ENCODE peak calls at places on chromosomes 5 and 9, in seven cellular contexts. One of them, this sample, is unnamed.

GRCh38 chr5:143564417-143564816 is 160.9 kb upstream of the NR3C1 start:
- DNase-seq in NB4: peak
- DNase-seq in choroid plexus epithelial cell: no peak
- DNase-seq in SK-N-SH: no peak
- DNase-seq in Panc1: no peak
- DNase-seq in mesendoderm: no peak
- DNase-seq in dorsolateral prefrontal cortex: no peak
- DNase-seq in this sample: no peak

GRCh38 chr9:137000177-137000930 is 4.0 kb upstream of the CLIC3 start:
- DNase-seq in NB4: peak
- DNase-seq in choroid plexus epithelial cell: peak
- DNase-seq in SK-N-SH: no peak
- DNase-seq in Panc1: no peak
- DNase-seq in mesendoderm: no peak
- DNase-seq in dorsolateral prefrontal cortex: no peak
- DNase-seq in this sample: peak

GRCh38 chr5:107783551-107783950 is 112.8 kb upstream of the EFNA5 start:
- DNase-seq in NB4: no peak
- DNase-seq in choroid plexus epithelial cell: peak
- DNase-seq in SK-N-SH: no peak
- DNase-seq in Panc1: no peak
- DNase-seq in mesendoderm: no peak
- DNase-seq in dorsolateral prefrontal cortex: no peak
- DNase-seq in this sample: no peak

GRCh38 chr5:10329808-10330481 is 22.2 kb upstream of the CMBL start:
- DNase-seq in NB4: no peak
- DNase-seq in choroid plexus epithelial cell: peak
- DNase-seq in SK-N-SH: peak
- DNase-seq in Panc1: no peak
- DNase-seq in mesendoderm: no peak
- DNase-seq in dorsolateral prefrontal cortex: no peak
- DNase-seq in this sample: no peak

GRCh38 chr9:4058931-4059330 is 240.9 kb downstream of the GLIS3 start:
- DNase-seq in NB4: no peak
- DNase-seq in choroid plexus epithelial cell: no peak
- DNase-seq in SK-N-SH: no peak
- DNase-seq in Panc1: no peak
- DNase-seq in mesendoderm: no peak
- DNase-seq in dorsolateral prefrontal cortex: no peak
- DNase-seq in this sample: no peak

GRCh38 chr5:52898961-52899680 is 90.0 kb upstream of the ITGA2 start:
- DNase-seq in NB4: no peak
- DNase-seq in choroid plexus epithelial cell: no peak
- DNase-seq in SK-N-SH: no peak
- DNase-seq in Panc1: no peak
- DNase-seq in mesendoderm: peak
- DNase-seq in dorsolateral prefrontal cortex: no peak
- DNase-seq in this sample: no peak

GRCh38 chr5:116646611-116647289 is 72.1 kb upstream of the SEMA6A start:
- DNase-seq in NB4: no peak
- DNase-seq in choroid plexus epithelial cell: no peak
- DNase-seq in SK-N-SH: no peak
- DNase-seq in Panc1: no peak
- DNase-seq in mesendoderm: no peak
- DNase-seq in dorsolateral prefrontal cortex: no peak
- DNase-seq in this sample: peak

GRCh38 chr5:112016980-112017379 is 260.0 kb upstream of the NREP start:
- DNase-seq in NB4: no peak
- DNase-seq in choroid plexus epithelial cell: no peak
- DNase-seq in SK-N-SH: no peak
- DNase-seq in Panc1: no peak
- DNase-seq in mesendoderm: no peak
- DNase-seq in dorsolateral prefrontal cortex: no peak
- DNase-seq in this sample: no peak

GRCh38 chr5:172642046-172642409 is 965 bp downstream of the NEURL1B start:
- DNase-seq in NB4: no peak
- DNase-seq in choroid plexus epithelial cell: peak
- DNase-seq in SK-N-SH: no peak
- DNase-seq in Panc1: no peak
- DNase-seq in mesendoderm: no peak
- DNase-seq in dorsolateral prefrontal cortex: no peak
- DNase-seq in this sample: no peak

GRCh38 chr5:38079625-38080402 is 178.5 kb upstream of the EGFLAM start:
- DNase-seq in NB4: no peak
- DNase-seq in choroid plexus epithelial cell: no peak
- DNase-seq in SK-N-SH: no peak
- DNase-seq in Panc1: no peak
- DNase-seq in mesendoderm: no peak
- DNase-seq in dorsolateral prefrontal cortex: no peak
- DNase-seq in this sample: no peak

GRCh38 chr5:93736284-93736683 is 5.1 kb downstream of the POU5F2 start:
- DNase-seq in NB4: no peak
- DNase-seq in choroid plexus epithelial cell: peak
- DNase-seq in SK-N-SH: no peak
- DNase-seq in Panc1: no peak
- DNase-seq in mesendoderm: no peak
- DNase-seq in dorsolateral prefrontal cortex: no peak
- DNase-seq in this sample: peak

GRCh38 chr5:16884595-16884994 is 51.5 kb downstream of the MYO10 start:
- DNase-seq in NB4: no peak
- DNase-seq in choroid plexus epithelial cell: no peak
- DNase-seq in SK-N-SH: no peak
- DNase-seq in Panc1: no peak
- DNase-seq in mesendoderm: no peak
- DNase-seq in dorsolateral prefrontal cortex: no peak
- DNase-seq in this sample: peak

GRCh38 chr5:6792376-6792775 is 79.1 kb downstream of the TENT4A start:
- DNase-seq in NB4: no peak
- DNase-seq in choroid plexus epithelial cell: no peak
- DNase-seq in SK-N-SH: no peak
- DNase-seq in Panc1: no peak
- DNase-seq in mesendoderm: no peak
- DNase-seq in dorsolateral prefrontal cortex: no peak
- DNase-seq in this sample: no peak

GRCh38 chr5:64900618-64901017 is 131.9 kb downstream of the CWC27 start:
- DNase-seq in NB4: no peak
- DNase-seq in choroid plexus epithelial cell: no peak
- DNase-seq in SK-N-SH: no peak
- DNase-seq in Panc1: no peak
- DNase-seq in mesendoderm: peak
- DNase-seq in dorsolateral prefrontal cortex: no peak
- DNase-seq in this sample: peak

GRCh38 chr5:157893611-157894010 is 34.7 kb upstream of the CLINT1 start:
- DNase-seq in NB4: no peak
- DNase-seq in choroid plexus epithelial cell: no peak
- DNase-seq in SK-N-SH: no peak
- DNase-seq in Panc1: no peak
- DNase-seq in mesendoderm: no peak
- DNase-seq in dorsolateral prefrontal cortex: no peak
- DNase-seq in this sample: no peak

GRCh38 chr9:69674112-69674511 is 1.9 kb upstream of the APBA1 start:
- DNase-seq in NB4: no peak
- DNase-seq in choroid plexus epithelial cell: no peak
- DNase-seq in SK-N-SH: no peak
- DNase-seq in Panc1: no peak
- DNase-seq in mesendoderm: peak
- DNase-seq in dorsolateral prefrontal cortex: no peak
- DNase-seq in this sample: peak

GRCh38 chr5:157198277-157199058 is 17.8 kb downstream of the ITK start:
- DNase-seq in NB4: no peak
- DNase-seq in choroid plexus epithelial cell: no peak
- DNase-seq in SK-N-SH: no peak
- DNase-seq in Panc1: no peak
- DNase-seq in mesendoderm: no peak
- DNase-seq in dorsolateral prefrontal cortex: no peak
- DNase-seq in this sample: no peak

GRCh38 chr5:140292212-140293040 is 10.5 kb downstream of the PFDN1 start:
- DNase-seq in NB4: no peak
- DNase-seq in choroid plexus epithelial cell: peak
- DNase-seq in SK-N-SH: no peak
- DNase-seq in Panc1: no peak
- DNase-seq in mesendoderm: no peak
- DNase-seq in dorsolateral prefrontal cortex: no peak
- DNase-seq in this sample: peak

GRCh38 chr5:36301858-36302603 is at the start of gene RANBP3L:
- DNase-seq in NB4: peak
- DNase-seq in choroid plexus epithelial cell: peak
- DNase-seq in SK-N-SH: no peak
- DNase-seq in Panc1: no peak
- DNase-seq in mesendoderm: no peak
- DNase-seq in dorsolateral prefrontal cortex: no peak
- DNase-seq in this sample: peak

GRCh38 chr9:26502311-26502710 is 390.3 kb downstream of the CAAP1 start:
- DNase-seq in NB4: no peak
- DNase-seq in choroid plexus epithelial cell: no peak
- DNase-seq in SK-N-SH: no peak
- DNase-seq in Panc1: no peak
- DNase-seq in mesendoderm: peak
- DNase-seq in dorsolateral prefrontal cortex: no peak
- DNase-seq in this sample: no peak

GRCh38 chr9:128945798-128946501 is 1.5 kb downstream of the DOLK start:
- DNase-seq in NB4: no peak
- DNase-seq in choroid plexus epithelial cell: no peak
- DNase-seq in SK-N-SH: no peak
- DNase-seq in Panc1: no peak
- DNase-seq in mesendoderm: no peak
- DNase-seq in dorsolateral prefrontal cortex: peak
- DNase-seq in this sample: no peak

GRCh38 chr9:98772364-98773155 is 23.8 kb downstream of the ANKS6 start:
- DNase-seq in NB4: no peak
- DNase-seq in choroid plexus epithelial cell: no peak
- DNase-seq in SK-N-SH: no peak
- DNase-seq in Panc1: no peak
- DNase-seq in mesendoderm: no peak
- DNase-seq in dorsolateral prefrontal cortex: no peak
- DNase-seq in this sample: no peak
- H3K4me3 ChIP-seq in NB4: no peak
- H3K4me3 ChIP-seq in choroid plexus epithelial cell: no peak
- H3K4me3 ChIP-seq in SK-N-SH: no peak
- H3K4me3 ChIP-seq in Panc1: no peak
- H3K4me3 ChIP-seq in mesendoderm: no peak
- H3K4me3 ChIP-seq in dorsolateral prefrontal cortex: no peak
- H3K4me3 ChIP-seq in this sample: no peak

DNA sequence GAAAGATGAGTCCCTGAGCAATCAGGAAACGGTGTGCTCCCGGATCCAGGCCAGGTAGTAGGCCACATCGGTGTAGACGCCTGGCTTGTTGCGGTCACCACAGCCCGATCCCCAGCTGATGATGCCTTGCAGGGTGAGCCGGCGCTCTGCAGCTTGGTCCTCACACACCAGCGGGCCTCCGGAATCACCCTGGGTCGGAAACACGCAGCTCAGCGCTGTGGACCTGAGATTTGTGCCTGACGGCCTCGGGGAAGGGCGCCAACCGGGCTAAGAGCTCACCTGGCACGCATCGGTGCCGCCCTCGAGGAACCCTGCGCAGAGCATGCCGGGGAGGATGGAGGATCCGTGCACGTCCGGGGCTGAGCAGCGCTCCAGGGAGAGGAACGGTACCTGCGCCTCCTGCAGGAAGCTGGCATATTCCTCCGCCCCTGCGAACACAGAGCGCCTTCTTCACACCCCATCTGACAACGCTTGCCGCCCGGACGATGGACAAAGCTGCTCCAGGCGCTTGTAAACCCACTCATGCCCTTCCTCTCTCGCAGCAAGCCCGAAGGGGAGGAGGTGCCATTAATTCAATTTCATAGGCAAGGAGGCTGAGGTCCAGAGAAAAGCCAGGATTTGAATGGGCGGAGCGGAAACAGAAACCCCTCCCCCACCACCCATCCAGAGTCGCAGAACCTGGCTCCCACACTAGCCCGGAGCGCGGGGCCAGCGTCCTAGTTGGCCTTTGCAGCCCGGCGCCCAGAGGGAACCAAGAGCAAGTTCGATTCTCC is 2.0 kb upstream of the PFN3 start:
- DNase-seq in NB4: peak
- DNase-seq in choroid plexus epithelial cell: peak
- DNase-seq in SK-N-SH: peak
- DNase-seq in Panc1: no peak
- DNase-seq in mesendoderm: peak
- DNase-seq in dorsolateral prefrontal cortex: no peak
- DNase-seq in this sample: peak
- H3K4me3 ChIP-seq in NB4: no peak
- H3K4me3 ChIP-seq in choroid plexus epithelial cell: no peak
- H3K4me3 ChIP-seq in SK-N-SH: no peak
- H3K4me3 ChIP-seq in Panc1: peak
- H3K4me3 ChIP-seq in mesendoderm: no peak
- H3K4me3 ChIP-seq in dorsolateral prefrontal cortex: no peak
- H3K4me3 ChIP-seq in this sample: peak

DNA sequence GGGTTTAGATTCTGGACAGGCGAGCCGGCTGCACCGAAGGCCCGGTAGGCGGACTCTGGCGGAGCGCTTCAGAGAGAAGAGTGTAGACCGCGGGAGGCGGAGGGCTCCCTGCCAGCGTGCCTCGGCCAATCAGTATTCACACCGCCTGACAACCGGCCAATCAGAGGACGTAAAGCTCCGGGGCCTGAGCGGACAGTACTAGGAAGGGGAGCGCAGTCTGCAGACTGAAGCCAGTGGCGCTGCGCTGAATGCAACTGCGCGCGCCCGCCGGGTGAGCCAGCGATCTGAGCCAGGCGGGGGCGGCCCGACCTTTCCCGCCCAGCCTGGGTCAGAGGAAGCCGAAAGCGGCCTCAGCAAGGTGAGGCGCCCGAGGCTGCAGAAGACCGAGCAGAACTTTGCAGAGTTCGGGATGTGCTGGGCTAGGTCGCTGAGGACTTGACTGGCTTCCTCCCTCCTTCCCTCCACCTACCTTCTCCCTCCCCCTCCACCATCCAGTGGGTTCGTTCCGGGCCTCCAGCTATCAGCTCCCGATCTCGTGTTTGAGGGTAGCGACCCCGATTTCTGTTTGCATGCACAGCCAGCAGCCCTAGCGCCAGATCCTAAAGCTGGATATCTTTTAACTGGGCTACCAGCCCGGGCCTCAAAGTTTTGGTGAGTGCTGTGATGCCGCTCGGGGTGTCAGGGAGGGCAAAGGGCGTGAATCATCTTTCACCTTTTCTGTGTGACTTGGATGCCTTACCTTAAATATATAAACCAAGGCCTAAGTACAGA is at the start of gene DMRT2:
- DNase-seq in NB4: peak
- DNase-seq in choroid plexus epithelial cell: peak
- DNase-seq in SK-N-SH: peak
- DNase-seq in Panc1: no peak
- DNase-seq in mesendoderm: peak
- DNase-seq in dorsolateral prefrontal cortex: peak
- DNase-seq in this sample: peak
- H3K4me3 ChIP-seq in NB4: peak
- H3K4me3 ChIP-seq in choroid plexus epithelial cell: no peak
- H3K4me3 ChIP-seq in SK-N-SH: peak
- H3K4me3 ChIP-seq in Panc1: no peak
- H3K4me3 ChIP-seq in mesendoderm: no peak
- H3K4me3 ChIP-seq in dorsolateral prefrontal cortex: no peak
- H3K4me3 ChIP-seq in this sample: peak

DNA sequence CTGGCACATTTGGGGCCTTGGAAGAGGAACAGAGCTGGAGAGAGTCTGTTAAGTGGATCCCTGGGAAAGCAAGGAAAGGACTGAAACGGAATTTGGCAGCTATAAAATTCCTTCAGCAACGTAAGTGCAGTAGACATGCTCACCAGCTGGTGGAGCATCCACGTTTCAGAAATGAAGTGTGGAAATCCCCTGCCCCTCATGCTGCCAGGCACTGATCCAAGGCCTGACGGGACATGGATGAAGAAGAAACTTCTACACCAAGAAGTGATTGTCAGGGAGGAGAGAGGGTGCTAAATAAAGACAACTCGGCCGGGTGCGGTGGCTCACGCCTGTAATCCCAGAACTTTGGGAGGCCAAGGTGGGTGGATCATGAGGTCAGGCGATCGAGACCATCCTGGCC is 209.3 kb downstream of the ROR2 start:
- DNase-seq in NB4: no peak
- DNase-seq in choroid plexus epithelial cell: peak
- DNase-seq in SK-N-SH: no peak
- DNase-seq in Panc1: no peak
- DNase-seq in mesendoderm: peak
- DNase-seq in dorsolateral prefrontal cortex: no peak
- DNase-seq in this sample: peak
- H3K4me3 ChIP-seq in NB4: no peak
- H3K4me3 ChIP-seq in choroid plexus epithelial cell: no peak
- H3K4me3 ChIP-seq in SK-N-SH: no peak
- H3K4me3 ChIP-seq in Panc1: no peak
- H3K4me3 ChIP-seq in mesendoderm: no peak
- H3K4me3 ChIP-seq in dorsolateral prefrontal cortex: no peak
- H3K4me3 ChIP-seq in this sample: no peak